ENCODE peak calls at places on chromosome 2, in nine cellular contexts. Y is choroid plexus epithelial cell, A is heart left ventricle, L is bronchial epithelial cell, U is GM12878, M is SK-N-SH, E is spleen, I is cardiac muscle cell, B is cardiac fibroblast. P is an unnamed sample.

GRCh38 chr2:24984912-24985311 is 13.2 kb upstream of the DNAJC27 start:
- DNase-seq in B (peak; percentile 60), Y (peak; percentile 47), M (peak; percentile 80), E (no peak), I (peak; percentile 83), U (no peak), L (no peak), A (no peak), P (peak; percentile 34)

GRCh38 chr2:135791418-135792190 is 45.4 kb downstream of the LCT start:
- DNase-seq in A (no peak), I (no peak), L (peak; percentile 24), B (peak; percentile 37), U (no peak), E (no peak), Y (peak; percentile 66), M (no peak), P (no peak)

GRCh38 chr2:55616509-55617159 is 788 bp downstream of the PPP4R3B start:
- DNase-seq in L (peak; percentile 57), E (no peak), B (peak; percentile 70), U (no peak), Y (peak; percentile 88), A (no peak), M (peak; percentile 44), I (peak; percentile 59), P (no peak)

GRCh38 chr2:172109670-172110421 is 7.1 kb upstream of the DLX2 start:
- DNase-seq in Y (no peak), L (no peak), B (no peak), U (no peak), I (no peak), A (no peak), M (no peak), E (peak; percentile 72), P (peak; percentile 16)

GRCh38 chr2:170369894-170370293 is 191.9 kb downstream of the MYO3B start:
- DNase-seq in U (no peak), M (peak; percentile 11), E (no peak), Y (peak; percentile 54), A (no peak), B (peak; percentile 42), I (peak; percentile 9), L (peak; percentile 37), P (no peak)

GRCh38 chr2:133717497-133717896 is 149.2 kb upstream of the NCKAP5 start:
- DNase-seq in Y (no peak), U (no peak), M (no peak), E (no peak), I (no peak), A (no peak), B (peak; percentile 11), L (no peak), P (no peak)

GRCh38 chr2:37809525-37809924 is 115.6 kb upstream of the RMDN2 start:
- DNase-seq in I (peak; percentile 46), A (no peak), B (peak; percentile 73), U (no peak), M (peak; percentile 33), L (peak; percentile 41), Y (peak; percentile 74), E (no peak), P (no peak)

GRCh38 chr2:120770641-120771040 is 35.0 kb downstream of the GLI2 start:
- DNase-seq in M (no peak), L (no peak), I (no peak), Y (no peak), A (peak; percentile 31), E (peak; percentile 48), U (no peak), B (no peak), P (no peak)

GRCh38 chr2:109206569-109207145 is 77.7 kb downstream of the SH3RF3 start:
- DNase-seq in Y (no peak), B (no peak), I (no peak), M (no peak), E (no peak), A (no peak), U (no peak), L (no peak), P (no peak)

GRCh38 chr2:72827999-72828646 is 2.3 kb upstream of the EXOC6B start:
- DNase-seq in M (no peak), A (no peak), B (peak; percentile 63), I (no peak), L (peak; percentile 97), E (no peak), U (no peak), Y (peak; percentile 70), P (no peak)

GRCh38 chr2:171670655-171671054 is 16.6 kb upstream of the DYNC1I2 start:
- DNase-seq in L (no peak), B (peak; percentile 52), U (no peak), A (no peak), I (no peak), E (no peak), M (no peak), Y (peak; percentile 60), P (no peak)

GRCh38 chr2:161586517-161587167 is 37.6 kb upstream of the SLC4A10 start:
- DNase-seq in A (no peak), Y (peak; percentile 52), B (peak; percentile 42), I (peak; percentile 39), U (no peak), L (peak; percentile 29), M (peak; percentile 27), E (no peak), P (no peak)
- TF ChIP-seq CTCF in A (peak; percentile 34), Y (peak; percentile 60), B (peak; percentile 53), I (peak; percentile 67), U (peak; percentile 60), L (peak; percentile 49), M (peak; percentile 83), E (peak; percentile 60), P (peak; percentile 68)

GRCh38 chr2:192197387-192197786 is 2.7 kb upstream of the TMEFF2 start:
- DNase-seq in E (no peak), B (no peak), L (peak; percentile 19), I (no peak), A (no peak), U (no peak), M (no peak), Y (peak; percentile 46), P (no peak)
- TF ChIP-seq CTCF in E (no peak), B (peak; percentile 11), L (no peak), I (peak; percentile 16), A (no peak), U (no peak), M (peak; percentile 53), Y (peak; percentile 42), P (no peak)

DNA sequence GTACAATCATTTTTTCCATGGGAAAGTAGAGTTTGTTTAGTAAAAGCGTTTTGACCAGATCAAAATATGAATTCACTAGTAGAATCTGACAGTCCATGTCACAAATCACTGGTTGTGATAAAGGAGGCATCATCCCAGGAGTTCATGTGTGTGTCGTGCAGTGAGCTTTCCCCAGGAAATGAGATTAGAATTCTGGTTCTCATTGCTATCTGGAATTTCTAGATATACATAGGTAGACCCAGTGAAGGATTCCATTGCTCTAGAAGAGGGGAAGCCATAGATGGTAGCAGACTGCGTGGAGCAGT is 206.6 kb downstream of the NCK2 start:
- DNase-seq in L (no peak), Y (no peak), E (no peak), B (no peak), U (no peak), M (no peak), I (no peak), A (no peak), P (no peak)
- TF ChIP-seq CTCF in L (no peak), Y (no peak), E (no peak), B (no peak), U (no peak), M (no peak), I (no peak), A (no peak), P (no peak)

DNA sequence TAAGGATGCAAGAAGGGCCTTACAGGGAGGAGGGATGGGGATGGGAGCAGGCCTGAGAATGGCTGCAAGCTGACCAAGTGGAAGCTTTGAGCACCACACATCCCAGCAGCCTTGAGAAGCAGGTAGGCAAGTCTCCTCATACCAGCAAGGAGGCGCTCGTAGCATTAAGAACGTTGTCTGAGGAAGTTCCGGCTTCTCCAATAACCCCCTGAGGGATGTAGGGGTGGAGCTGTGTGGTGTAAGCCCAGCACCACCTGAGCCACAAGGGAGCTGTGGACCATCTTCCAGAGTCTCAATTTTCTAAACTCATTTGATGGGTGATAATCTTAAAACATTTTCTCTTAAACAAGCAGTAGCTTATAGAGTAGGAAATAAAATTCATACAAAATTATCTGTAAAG is 50.6 kb downstream of the ST3GAL5 start:
- DNase-seq in M (no peak), U (no peak), E (no peak), L (no peak), Y (peak; percentile 23), A (no peak), B (peak; percentile 9), I (no peak), P (no peak)
- TF ChIP-seq CTCF in M (no peak), U (no peak), E (no peak), L (no peak), Y (no peak), A (no peak), B (no peak), I (no peak), P (no peak)

GRCh38 chr2:46770622-46771021 is 145.0 kb downstream of the MCFD2 start:
- DNase-seq in U (no peak), B (peak; percentile 72), A (no peak), I (no peak), E (no peak), Y (peak; percentile 91), M (no peak), L (no peak), P (no peak)

GRCh38 chr2:46772500-46772899 is 143.1 kb downstream of the MCFD2 start:
- DNase-seq in I (no peak), B (no peak), Y (no peak), M (no peak), U (no peak), A (no peak), E (no peak), L (no peak), P (no peak)

GRCh38 chr2:46771309-46771708 is 144.3 kb downstream of the MCFD2 start:
- DNase-seq in L (no peak), A (no peak), B (no peak), U (no peak), I (no peak), E (no peak), M (no peak), Y (no peak), P (no peak)

GRCh38 chr2:46767706-46768105 is 147.9 kb downstream of the MCFD2 start:
- DNase-seq in Y (no peak), I (no peak), M (no peak), B (no peak), A (no peak), U (no peak), L (no peak), E (no peak), P (no peak)

DNA sequence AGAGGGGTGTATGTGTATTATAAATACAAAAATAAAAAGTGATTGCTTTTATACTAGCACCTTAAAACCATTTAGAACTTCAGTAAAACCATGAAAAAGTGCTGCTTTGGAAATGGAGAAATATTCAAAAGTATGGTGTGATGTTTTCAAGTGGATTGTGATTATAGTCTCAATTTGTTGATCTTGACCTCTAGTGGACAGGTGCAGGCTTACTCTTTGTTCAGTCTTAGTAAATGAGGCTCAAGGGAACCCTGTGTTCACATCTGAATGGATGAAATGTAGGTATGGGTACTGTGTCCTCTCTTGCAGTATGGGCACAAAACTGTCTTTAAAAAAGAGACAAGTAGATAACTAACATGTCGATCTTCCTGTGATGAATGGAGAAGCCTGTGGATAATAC is 145.8 kb downstream of the MCFD2 start:
- DNase-seq in L (no peak), E (no peak), I (no peak), Y (no peak), B (no peak), A (no peak), M (no peak), U (no peak), P (no peak)
- TF ChIP-seq CTCF in L (peak; percentile 4), E (no peak), I (no peak), Y (peak; percentile 14), B (peak; percentile 28), A (no peak), M (peak; percentile 40), U (no peak), P (no peak)

P was measured in nephron progenitor cell.